ENCODE peak calls at places on chromosomes 6 and 20, in four cellular contexts. D, L, H and V are unnamed samples.

GRCh38 chr6:45718901-45719300 is 296.8 kb downstream of the CLIC5 start:
- DNase-seq in L (no peak), D (no peak), H (no peak), V (no peak)

GRCh38 chr6:16723833-16724232 is 37.4 kb downstream of the ATXN1 start:
- DNase-seq in D (no peak), H (peak), L (peak), V (peak)

GRCh38 chr6:44297063-44298038 is 15.8 kb downstream of the AARS2 start:
- DNase-seq in D (peak), H (no peak), L (peak), V (no peak)

GRCh38 chr6:113414511-113414910 is 442.6 kb upstream of the MARCKS start:
- DNase-seq in H (peak), D (no peak), L (no peak), V (peak)

GRCh38 chr6:149015224-149015876 is 268.5 kb downstream of the UST start:
- DNase-seq in H (no peak), L (no peak), D (no peak), V (no peak)

GRCh38 chr6:64553414-64553813 is 917.8 kb downstream of the PHF3 start:
- DNase-seq in L (no peak), D (no peak), H (no peak), V (no peak)

GRCh38 chr6:158405933-158406332 is 93.7 kb downstream of the TULP4 start:
- DNase-seq in L (no peak), D (no peak), H (no peak), V (no peak)

GRCh38 chr6:149834513-149835481 is 29.4 kb downstream of the LRP11 start:
- DNase-seq in H (no peak), L (peak), D (peak), V (no peak)

GRCh38 chr6:137967689-137968467 is 100.8 kb downstream of the TNFAIP3 start:
- DNase-seq in L (no peak), H (no peak), D (no peak), V (no peak)

GRCh38 chr6:138576303-138576702 is 77.0 kb upstream of the NHSL1 start:
- DNase-seq in H (no peak), L (no peak), D (peak), V (no peak)

GRCh38 chr20:44011251-44011940 is 96.7 kb downstream of the TOX2 start:
- DNase-seq in H (no peak), L (no peak), D (no peak), V (no peak)

GRCh38 chr6:102474041-102474807 is 1080.7 kb downstream of the GRIK2 start:
- DNase-seq in H (no peak), L (no peak), D (no peak), V (no peak)

GRCh38 chr6:163944897-163945296 is 530.4 kb downstream of the QKI start:
- DNase-seq in D (peak), H (no peak), L (no peak), V (no peak)

GRCh38 chr6:34273242-34273805 is 24.5 kb upstream of the SMIM29 start:
- DNase-seq in L (no peak), D (no peak), H (peak), V (no peak)

GRCh38 chr6:1312444-1313363 is 806 bp downstream of the FOXQ1 start:
- DNase-seq in D (peak), L (peak), H (no peak), V (no peak)

GRCh38 chr6:63066053-63066704 is 145.1 kb upstream of the FKBP1C start:
- DNase-seq in D (no peak), H (no peak), L (peak), V (no peak)

GRCh38 chr6:168650686-168651085 is 209.7 kb downstream of the SMOC2 start:
- DNase-seq in L (no peak), H (no peak), D (no peak), V (no peak)

GRCh38 chr6:150293019-150293418 is 75.8 kb upstream of the IYD start:
- DNase-seq in H (no peak), D (no peak), L (no peak), V (no peak)

GRCh38 chr6:169469028-169469427 is 215.4 kb upstream of the THBS2 start:
- DNase-seq in H (no peak), L (no peak), D (no peak), V (no peak)

GRCh38 chr6:11433860-11434259 is 103.7 kb upstream of the TMEM170B start:
- DNase-seq in H (no peak), D (no peak), L (no peak), V (no peak)

GRCh38 chr6:106512048-106512957 is 117.0 kb downstream of the RTN4IP1 start:
- DNase-seq in D (peak), L (peak), H (no peak), V (no peak)

GRCh38 chr20:20209684-20210083 is 157.4 kb downstream of the CFAP61 start:
- DNase-seq in H (no peak), L (no peak), D (no peak), V (no peak)

GRCh38 chr6:105836889-105837288 is 249.2 kb upstream of the PRDM1 start:
- DNase-seq in H (no peak), L (no peak), D (no peak), V (no peak)

GRCh38 chr6:149781715-149782114 is 32.2 kb downstream of the PCMT1 start:
- DNase-seq in L (no peak), H (no peak), D (no peak), V (no peak)

GRCh38 chr6:107061125-107062020 is 33.4 kb downstream of the MTRES1 start:
- DNase-seq in L (peak), H (peak), D (peak), V (no peak)

GRCh38 chr6:49530141-49530775 is 20.2 kb upstream of the C6orf141 start:
- DNase-seq in L (no peak), H (no peak), D (no peak), V (no peak)

GRCh38 chr6:142913511-142914047 is 31.4 kb downstream of the HIVEP2 start:
- DNase-seq in H (no peak), L (no peak), D (no peak), V (no peak)

GRCh38 chr20:577167-577791 is 32.8 kb downstream of the TCF15 start:
- DNase-seq in H (no peak), L (peak), D (peak), V (peak)

GRCh38 chr6:39952170-39952569 is 17.9 kb upstream of the MOCS1 start:
- DNase-seq in H (peak), L (no peak), D (no peak), V (no peak)

GRCh38 chr6:125749864-125750691 is 646 bp downstream of the HEY2 start:
- DNase-seq in H (no peak), L (peak), D (peak), V (no peak)

GRCh38 chr6:130760006-130760405 is 67.2 kb upstream of the SMLR1 start:
- DNase-seq in H (peak), D (peak), L (peak), V (peak)

GRCh38 chr6:140052757-140053729 is 678.6 kb upstream of the CITED2 start:
- DNase-seq in H (no peak), D (peak), L (peak), V (no peak)
- TF ChIP-seq CTCF in H (peak), D (peak), L (peak), V (peak)

GRCh38 chr20:59123011-59123676 is 40.5 kb upstream of the ZNF831 start:
- DNase-seq in L (no peak), D (no peak), H (no peak), V (no peak)
- H3K4me3 ChIP-seq in L (no peak), D (no peak), H (no peak), V (no peak)

GRCh38 chr6:15254074-15254975 is 8.5 kb downstream of the JARID2 start:
- DNase-seq in L (no peak), H (no peak), D (peak), V (no peak)
- TF ChIP-seq CTCF in L (peak), H (no peak), D (peak), V (no peak)

DNA sequence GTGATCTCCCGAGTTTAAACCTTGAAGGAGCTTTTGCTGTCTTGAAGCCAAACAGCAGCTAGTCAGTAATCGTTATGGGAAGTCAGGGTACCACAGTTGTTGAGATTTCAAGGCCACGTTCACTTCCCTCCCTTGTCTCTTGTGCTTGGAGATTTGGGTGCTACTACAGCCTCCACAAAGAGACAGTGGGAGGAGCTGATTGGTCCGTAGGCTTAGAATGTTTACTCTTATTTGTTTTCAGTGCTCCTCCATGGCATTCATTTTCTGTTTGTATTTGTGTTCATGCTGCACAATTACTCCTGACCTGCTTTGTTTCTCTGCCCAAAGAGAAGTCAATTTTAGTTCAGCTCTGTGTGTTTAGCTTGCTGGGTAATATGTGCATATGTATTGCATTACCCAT is 147.8 kb downstream of the PRL start:
- DNase-seq in L (peak), H (no peak), D (no peak), V (no peak)
- H3K4me3 ChIP-seq in L (no peak), H (no peak), D (no peak), V (no peak)

GRCh38 chr6:123316733-123317323 is 319.9 kb downstream of the TRDN start:
- DNase-seq in H (no peak), L (peak), D (peak), V (no peak)
- TF ChIP-seq CTCF in H (peak), L (no peak), D (peak), V (no peak)

DNA sequence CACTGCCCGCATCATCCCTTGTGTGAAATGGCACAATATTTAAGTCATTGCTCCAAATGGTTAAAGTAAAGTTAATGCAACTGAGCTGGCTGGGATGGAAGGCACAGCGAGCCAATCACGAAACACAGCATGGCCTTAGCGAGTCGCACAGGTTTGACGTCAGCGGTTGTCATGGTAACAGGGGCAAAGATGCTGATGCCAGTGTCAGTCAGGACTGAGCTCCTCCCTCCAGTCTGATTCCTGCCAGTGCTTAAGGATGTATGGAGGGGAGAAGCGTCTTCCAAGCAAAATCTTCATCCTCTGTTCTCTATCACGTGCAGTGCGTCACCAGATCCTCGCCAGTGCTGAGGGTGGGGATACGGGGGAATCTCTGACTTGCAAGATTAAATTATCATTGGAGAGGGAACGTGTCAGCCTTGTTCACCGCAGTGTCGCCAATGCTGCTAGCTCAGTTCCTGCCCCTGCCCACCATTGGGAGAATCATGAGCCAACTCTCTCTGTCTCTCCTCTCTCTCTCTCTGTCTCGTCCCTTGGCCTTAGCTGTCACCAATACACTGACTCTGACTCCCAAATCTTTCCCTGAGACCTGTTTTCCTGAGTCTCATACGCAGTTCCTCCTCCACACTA is 24.5 kb downstream of the TSPYL4 start:
- DNase-seq in H (peak), D (peak), L (peak), V (peak)
- H3K4me3 ChIP-seq in H (peak), D (peak), L (peak), V (peak)

DNA sequence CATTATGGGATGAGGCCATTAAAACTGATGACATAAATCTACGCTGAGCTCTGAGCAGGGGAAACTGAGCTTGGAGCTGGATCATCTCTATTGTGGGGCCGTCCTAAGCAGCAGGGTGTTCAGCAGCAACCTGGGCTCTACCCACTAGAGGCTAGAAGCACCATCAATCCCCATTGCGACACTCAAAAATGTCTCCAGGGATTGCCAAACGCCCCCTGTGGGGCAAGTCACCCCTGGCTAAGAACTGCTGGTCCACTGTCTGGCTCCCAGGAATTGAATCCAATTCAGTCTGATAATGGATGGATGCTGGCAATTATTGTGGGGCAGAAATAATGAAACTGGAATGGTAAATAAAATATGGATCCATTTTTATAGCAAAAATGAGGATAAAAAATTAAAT is 38.2 kb downstream of the PMEPA1 start:
- DNase-seq in L (no peak), H (no peak), D (no peak), V (no peak)
- TF ChIP-seq CTCF in L (no peak), H (peak), D (no peak), V (peak)

GRCh38 chr20:41232971-41233926 is 84.3 kb downstream of the ZHX3 start:
- DNase-seq in D (no peak), H (peak), L (no peak), V (peak)
- H3K4me3 ChIP-seq in D (no peak), H (no peak), L (no peak), V (no peak)

GRCh38 chr20:4233520-4233919 is 218.2 kb upstream of the RNF24 start:
- DNase-seq in H (no peak), D (no peak), L (peak), V (no peak)
- TF ChIP-seq CTCF in H (no peak), D (peak), L (peak), V (peak)

DNA sequence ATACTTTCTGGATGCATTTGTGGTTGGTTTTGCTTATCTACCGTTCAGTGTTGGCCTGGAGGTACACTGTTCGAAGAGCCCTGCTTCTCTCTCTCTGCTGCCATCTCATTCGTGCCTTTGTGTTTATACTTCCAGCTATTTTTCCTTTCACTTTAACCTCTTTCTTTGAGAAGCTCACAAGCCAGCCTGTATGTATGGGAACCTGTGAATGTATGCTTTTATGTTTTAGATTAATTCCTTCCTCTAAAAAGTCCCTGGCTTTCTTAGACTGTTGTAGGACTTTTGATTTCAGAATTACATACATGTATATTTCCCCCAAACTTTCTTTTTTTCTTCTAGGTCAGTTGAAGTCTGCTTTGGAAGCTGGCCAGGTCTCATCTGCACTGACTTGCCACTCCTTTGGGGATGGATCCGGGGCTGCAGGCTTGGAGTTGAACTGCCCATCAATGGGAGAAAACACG is 83.0 kb downstream of the SCAND1 start:
- DNase-seq in H (no peak), L (no peak), D (no peak), V (no peak)
- H3K4me3 ChIP-seq in H (no peak), L (no peak), D (no peak), V (no peak)